ENCODE peak calls at places on chromosomes 6 and 20, in ten cellular contexts. G is cardiac muscle cell, F is fibroblast of pulmonary artery, N is neural crest cell, T is A549, D is GM13976, U is GM12864, Y is fibroblast of lung, P is K562, O is mucosa of descending colon. J is an unnamed sample.

GRCh38 chr6:33777716-33778474 is 11.0 kb downstream of the LEMD2 start:
- DNase-seq in O (no peak), N (no peak), Y (no peak), P (no peak), U (no peak), G (no peak), D (no peak), F (no peak), T (no peak), J (no peak)

GRCh38 chr6:6811151-6812002 is 222.9 kb downstream of the LY86 start:
- DNase-seq in F (peak; percentile 89), P (no peak), T (peak; percentile 54), G (no peak), N (no peak), O (no peak), U (no peak), D (no peak), Y (peak; percentile 68), J (peak; percentile 58)

GRCh38 chr6:36139431-36139830 is 9.1 kb downstream of the MAPK13 start:
- DNase-seq in T (no peak), G (peak; percentile 69), N (no peak), D (peak; percentile 35), U (no peak), Y (no peak), F (peak; percentile 43), O (no peak), P (peak; percentile 63), J (no peak)

GRCh38 chr20:7180261-7181045 is 413.0 kb downstream of the BMP2 start:
- DNase-seq in D (no peak), G (no peak), Y (peak; percentile 19), F (peak; percentile 52), T (no peak), U (no peak), P (no peak), O (no peak), N (no peak), J (peak; percentile 70)

GRCh38 chr6:18323935-18324707 is 59.8 kb upstream of the DEK start:
- DNase-seq in D (peak; percentile 68), G (peak; percentile 72), N (peak; percentile 4), F (peak; percentile 68), O (no peak), T (peak; percentile 47), Y (peak; percentile 68), U (peak; percentile 18), P (peak; percentile 54), J (peak; percentile 73)

GRCh38 chr6:35497571-35498406 is 910 bp upstream of the TEAD3 start:
- DNase-seq in U (no peak), N (peak; percentile 48), D (peak; percentile 67), Y (peak; percentile 92), T (peak; percentile 26), F (peak; percentile 86), P (peak; percentile 84), G (peak; percentile 66), O (peak; percentile 78), J (peak; percentile 68)

GRCh38 chr6:54282186-54282585 is 26.1 kb upstream of the TINAG start:
- DNase-seq in P (no peak), U (no peak), T (no peak), Y (peak; percentile 81), O (no peak), D (no peak), G (no peak), F (peak; percentile 38), N (no peak), J (peak; percentile 59)

GRCh38 chr20:35369804-35370203 is 42.0 kb downstream of the UQCC1 start:
- DNase-seq in Y (peak; percentile 30), N (no peak), O (no peak), U (no peak), D (no peak), F (peak; percentile 33), P (no peak), G (peak; percentile 5), T (no peak), J (peak; percentile 11)

GRCh38 chr6:80530096-80530495 is 423.6 kb downstream of the BCKDHB start:
- DNase-seq in F (no peak), G (no peak), P (no peak), Y (no peak), N (no peak), O (no peak), T (no peak), D (no peak), U (no peak), J (no peak)

GRCh38 chr6:85168146-85168545 is 281.7 kb upstream of the NT5E start:
- DNase-seq in G (no peak), T (no peak), N (no peak), D (no peak), Y (no peak), P (no peak), F (no peak), O (no peak), U (no peak), J (no peak)

DNA sequence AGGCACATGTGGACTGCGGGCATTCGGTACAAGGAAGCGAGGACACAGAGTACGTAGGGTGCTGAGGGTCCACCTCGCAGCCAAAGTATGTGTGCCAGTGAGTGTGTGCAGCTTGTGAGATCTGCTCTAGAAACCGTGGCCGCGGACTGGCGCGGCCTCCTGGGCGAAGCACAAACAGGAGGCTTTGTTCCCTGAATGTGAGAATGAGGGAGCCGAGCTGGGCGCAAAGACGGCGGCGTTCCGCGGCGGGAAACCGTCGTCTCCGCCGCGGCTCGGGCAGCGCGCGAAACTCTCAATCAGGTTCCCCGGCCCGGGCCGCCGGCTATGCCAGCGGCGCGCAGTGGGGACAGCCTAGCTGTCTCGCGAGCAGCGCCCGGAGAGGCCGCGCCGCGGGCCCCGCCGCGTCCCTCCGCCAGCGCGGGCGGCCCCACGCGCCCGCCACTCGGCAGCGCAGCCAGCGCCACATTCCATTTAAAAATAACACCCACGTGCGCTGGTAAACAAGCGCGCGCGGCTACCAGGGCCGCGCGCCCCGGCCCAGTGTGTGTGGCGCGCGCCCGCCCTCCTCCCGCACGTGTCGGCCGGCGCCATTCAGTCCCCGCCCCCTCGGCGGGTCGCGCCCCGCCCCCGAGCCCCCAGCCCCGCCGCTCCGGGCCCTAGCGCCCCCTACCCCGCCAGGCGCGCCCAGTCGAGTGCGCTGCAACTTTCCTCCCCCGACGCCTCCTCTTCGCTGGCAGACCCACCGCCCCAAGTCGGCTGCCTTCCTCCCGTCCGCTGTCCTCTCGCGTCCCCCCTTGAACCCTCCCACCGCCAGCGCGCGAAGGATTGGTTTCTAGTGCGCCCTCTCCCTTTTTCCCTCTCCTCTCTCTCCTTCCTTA is 3.0 kb upstream of the FOXO3 start:
- DNase-seq in T (no peak), P (peak; percentile 85), Y (peak; percentile 64), N (peak; percentile 69), U (no peak), D (peak; percentile 67), G (peak; percentile 86), O (no peak), F (peak; percentile 68), J (peak; percentile 53)
- TF ChIP-seq CTCF in T (no peak), P (no peak), Y (no peak), N (peak; percentile 27), U (no peak), D (no peak), G (no peak), O (no peak), F (no peak), J (no peak)

GRCh38 chr6:1629316-1629715 is 19.6 kb downstream of the FOXC1 start:
- DNase-seq in N (no peak), T (no peak), Y (no peak), O (no peak), U (no peak), D (no peak), F (no peak), G (no peak), P (no peak), J (no peak)

GRCh38 chr6:1626481-1626880 is 16.8 kb downstream of the FOXC1 start:
- DNase-seq in P (no peak), Y (no peak), D (no peak), F (no peak), T (no peak), G (no peak), N (no peak), U (no peak), O (no peak), J (peak; percentile 46)

GRCh38 chr6:1630212-1630770 is 20.6 kb downstream of the FOXC1 start:
- DNase-seq in D (no peak), Y (no peak), T (no peak), P (no peak), G (no peak), N (no peak), O (no peak), U (no peak), F (no peak), J (no peak)

GRCh38 chr6:1625926-1626413 is 16.3 kb downstream of the FOXC1 start:
- DNase-seq in F (no peak), N (no peak), D (no peak), O (no peak), T (no peak), G (no peak), P (no peak), U (no peak), Y (peak; percentile 24), J (peak; percentile 57)

GRCh38 chr6:1627884-1628550 is 18.3 kb downstream of the FOXC1 start:
- DNase-seq in Y (no peak), G (no peak), F (no peak), U (no peak), O (no peak), T (no peak), D (no peak), N (no peak), P (no peak), J (peak; percentile 11)
- TF ChIP-seq CTCF in Y (no peak), G (no peak), F (no peak), U (no peak), O (no peak), T (no peak), D (no peak), N (no peak), P (no peak), J (no peak)

DNA sequence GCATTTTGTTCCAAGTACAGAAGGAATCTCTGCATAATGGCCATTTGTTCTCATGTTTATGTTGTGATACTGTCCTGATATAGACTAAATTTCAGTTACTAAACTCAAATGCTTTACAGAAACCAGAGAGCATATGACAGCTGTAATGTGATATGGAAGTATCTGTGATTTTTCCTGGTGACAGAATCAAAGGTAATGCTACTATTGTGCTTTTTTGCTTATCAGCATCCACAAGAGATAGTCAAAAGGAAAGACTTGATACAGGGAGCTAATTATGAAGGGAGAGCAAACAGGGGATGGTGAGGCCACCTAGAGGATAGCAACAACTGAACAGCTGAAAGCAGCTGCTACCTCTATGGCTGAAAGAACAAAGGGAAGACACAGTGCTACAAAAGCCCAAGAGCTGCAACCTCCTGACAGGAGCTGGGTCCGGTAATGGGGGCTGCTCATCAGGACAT is 181.4 kb downstream of the PHF3 start:
- DNase-seq in F (peak; percentile 54), O (no peak), N (no peak), T (no peak), Y (no peak), U (no peak), G (peak; percentile 27), D (peak; percentile 18), P (no peak), J (peak; percentile 34)
- TF ChIP-seq CTCF in F (peak; percentile 52), O (no peak), N (peak; percentile 24), T (no peak), Y (peak; percentile 26), U (peak; percentile 33), G (peak; percentile 50), D (no peak), P (no peak), J (peak; percentile 47)

DNA sequence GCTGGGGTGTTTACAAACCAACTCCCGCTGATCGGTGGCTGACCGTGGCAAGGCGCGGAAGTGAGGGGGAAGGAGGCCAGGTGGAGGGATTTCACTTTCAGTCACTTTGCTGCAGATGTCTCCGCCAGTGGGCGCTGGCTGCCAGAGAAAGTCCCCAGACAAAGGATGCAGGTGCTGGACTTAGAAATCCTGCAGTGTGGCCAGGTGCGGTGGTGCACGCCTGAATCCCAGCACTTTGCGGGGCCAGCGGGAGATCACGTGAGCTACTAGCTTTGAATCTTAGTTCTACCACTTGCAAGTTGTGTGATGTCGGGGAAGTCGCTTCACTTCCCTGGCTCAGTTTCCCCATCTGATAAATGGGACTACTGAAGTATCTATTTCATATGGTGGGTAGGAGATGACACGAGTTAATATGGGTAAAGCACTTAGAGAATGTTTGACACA is 180.4 kb downstream of the ZNF217 start:
- DNase-seq in D (peak; percentile 85), O (peak; percentile 59), Y (no peak), N (no peak), F (no peak), U (peak; percentile 68), T (peak; percentile 35), G (peak; percentile 31), P (peak; percentile 62), J (no peak)
- TF ChIP-seq CTCF in D (peak; percentile 82), O (no peak), Y (no peak), N (peak; percentile 54), F (peak; percentile 10), U (peak; percentile 92), T (peak; percentile 52), G (peak; percentile 15), P (peak; percentile 91), J (no peak)

J was measured in fibroblast of the aortic adventitia.